ENCODE peak calls at places on chromosomes 7 and 10, in six cellular contexts. B is K562, Q is left lung, I is choroid plexus epithelial cell, C is cardiac muscle cell, O is psoas muscle. N is an unnamed sample.

GRCh38 chr7:80392229-80393169 is 119.4 kb downstream of the GNAT3 start:
- DNase-seq in B (no peak), Q (no peak), C (peak; percentile 25), O (no peak), I (peak; percentile 78), N (no peak)

GRCh38 chr7:98229991-98230745 is 18.9 kb downstream of the BHLHA15 start:
- DNase-seq in O (peak; percentile 43), I (no peak), Q (peak; percentile 55), C (no peak), B (peak; percentile 14), N (no peak)

GRCh38 chr7:90857595-90857994 is 261.5 kb downstream of the CDK14 start:
- DNase-seq in I (peak; percentile 16), B (no peak), Q (no peak), O (no peak), C (peak; percentile 4), N (no peak)

GRCh38 chr10:95333997-95334792 is 43.4 kb upstream of the PDLIM1 start:
- DNase-seq in B (peak; percentile 44), C (no peak), O (peak; percentile 67), Q (no peak), I (peak; percentile 92), N (no peak)

GRCh38 chr10:49837096-49837495 is 75.0 kb upstream of the OGDHL start:
- DNase-seq in I (peak; percentile 59), C (no peak), B (no peak), O (no peak), Q (no peak), N (no peak)

GRCh38 chr7:96407427-96407826 is 85.5 kb upstream of the SLC25A13 start:
- DNase-seq in O (no peak), B (no peak), C (no peak), Q (no peak), I (peak; percentile 32), N (no peak)

GRCh38 chr10:24541239-24541753 is 182.4 kb downstream of the ARHGAP21 start:
- DNase-seq in C (no peak), Q (no peak), I (no peak), B (no peak), O (no peak), N (no peak)

GRCh38 chr10:131839351-131839750 is 61.5 kb upstream of the PPP2R2D start:
- DNase-seq in B (no peak), O (peak; percentile 35), Q (peak; percentile 58), I (no peak), C (no peak), N (no peak)

GRCh38 chr7:136018104-136018503 is 40.9 kb upstream of the MTPN start:
- DNase-seq in Q (no peak), C (no peak), B (no peak), O (no peak), I (no peak), N (no peak)

GRCh38 chr10:88994034-88994433 is 3.4 kb downstream of the FAS start:
- DNase-seq in B (no peak), I (no peak), Q (no peak), C (no peak), O (no peak), N (no peak)

GRCh38 chr10:131131726-131132561 is 179.6 kb downstream of the TCERG1L start:
- DNase-seq in Q (peak; percentile 29), O (no peak), I (no peak), C (no peak), B (no peak), N (no peak)

GRCh38 chr7:47690902-47691558 is 109.1 kb upstream of the TNS3 start:
- DNase-seq in O (no peak), I (peak; percentile 72), B (no peak), Q (no peak), C (no peak), N (no peak)

GRCh38 chr7:133248901-133249300 is 4.0 kb upstream of the EXOC4 start:
- DNase-seq in B (no peak), C (no peak), I (no peak), Q (no peak), O (no peak), N (no peak)

DNA sequence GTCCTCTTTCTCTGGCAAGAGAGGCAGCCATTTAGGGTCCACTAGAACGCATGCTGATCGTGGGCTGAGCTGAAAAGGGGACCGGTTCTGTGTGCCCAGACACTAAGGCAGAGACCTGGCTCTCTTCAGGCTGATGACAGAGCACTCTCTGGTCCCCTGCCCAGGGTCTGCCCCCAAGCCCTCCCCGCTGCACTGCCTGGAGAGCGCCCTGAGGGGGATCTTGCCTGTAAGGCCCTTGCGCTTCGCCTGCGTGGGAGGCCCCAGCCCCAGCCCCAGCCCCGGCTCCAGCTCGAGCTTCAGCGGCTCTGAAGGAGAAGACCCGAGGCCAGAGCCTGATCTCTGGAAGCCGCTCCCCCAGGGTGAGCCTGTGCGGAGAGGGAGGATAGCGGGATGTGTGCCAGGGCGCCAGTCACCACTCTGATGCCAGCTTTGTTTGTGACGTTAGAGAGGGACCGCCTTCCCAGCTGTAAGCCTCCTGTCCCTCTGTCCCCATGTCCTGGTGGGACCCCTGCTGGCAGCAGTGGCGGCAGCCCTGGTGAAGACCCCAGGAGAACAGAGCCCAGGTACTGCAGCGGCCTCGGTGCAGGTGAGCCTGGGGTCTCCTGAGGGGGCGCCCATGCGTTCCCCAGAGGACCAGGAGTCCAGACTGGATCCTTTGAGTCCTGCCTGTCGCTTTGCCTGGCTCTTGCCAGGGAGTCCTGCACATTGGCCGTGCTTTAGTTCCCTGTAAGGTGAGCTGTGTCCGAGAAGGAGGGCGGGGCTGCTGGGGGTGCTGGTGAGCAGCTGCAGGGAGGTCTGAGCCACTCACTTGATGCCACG is 43.2 kb downstream of the ZNF467 start:
- DNase-seq in Q (peak; percentile 79), B (no peak), C (no peak), O (peak; percentile 81), I (no peak), N (no peak)
- H3K4me3 ChIP-seq in Q (no peak overlapping the region), B (no peak overlapping the region), C (no peak overlapping the region), O (peak overlapping the region; percentile 48), I (no peak overlapping the region), N (no peak overlapping the region)

GRCh38 chr10:97713828-97714400 is 384 bp downstream of the MARVELD1 start:
- DNase-seq in C (peak; percentile 75), O (peak; percentile 88), I (peak; percentile 76), Q (peak; percentile 92), B (peak; percentile 72), N (no peak)
- TF ChIP-seq CTCF in C (peak; percentile 36), O (no peak), I (peak; percentile 38), Q (no peak), B (peak; percentile 17), N (peak; percentile 61)

GRCh38 chr10:109173910-109174309 is 749.4 kb downstream of the XPNPEP1 start:
- DNase-seq in C (no peak), B (no peak), O (no peak), Q (no peak), I (no peak), N (no peak)
- H3K4me3 ChIP-seq in C (no peak overlapping the region), B (no peak overlapping the region), O (no peak overlapping the region), Q (no peak overlapping the region), I (no peak overlapping the region), N (no peak overlapping the region)

DNA sequence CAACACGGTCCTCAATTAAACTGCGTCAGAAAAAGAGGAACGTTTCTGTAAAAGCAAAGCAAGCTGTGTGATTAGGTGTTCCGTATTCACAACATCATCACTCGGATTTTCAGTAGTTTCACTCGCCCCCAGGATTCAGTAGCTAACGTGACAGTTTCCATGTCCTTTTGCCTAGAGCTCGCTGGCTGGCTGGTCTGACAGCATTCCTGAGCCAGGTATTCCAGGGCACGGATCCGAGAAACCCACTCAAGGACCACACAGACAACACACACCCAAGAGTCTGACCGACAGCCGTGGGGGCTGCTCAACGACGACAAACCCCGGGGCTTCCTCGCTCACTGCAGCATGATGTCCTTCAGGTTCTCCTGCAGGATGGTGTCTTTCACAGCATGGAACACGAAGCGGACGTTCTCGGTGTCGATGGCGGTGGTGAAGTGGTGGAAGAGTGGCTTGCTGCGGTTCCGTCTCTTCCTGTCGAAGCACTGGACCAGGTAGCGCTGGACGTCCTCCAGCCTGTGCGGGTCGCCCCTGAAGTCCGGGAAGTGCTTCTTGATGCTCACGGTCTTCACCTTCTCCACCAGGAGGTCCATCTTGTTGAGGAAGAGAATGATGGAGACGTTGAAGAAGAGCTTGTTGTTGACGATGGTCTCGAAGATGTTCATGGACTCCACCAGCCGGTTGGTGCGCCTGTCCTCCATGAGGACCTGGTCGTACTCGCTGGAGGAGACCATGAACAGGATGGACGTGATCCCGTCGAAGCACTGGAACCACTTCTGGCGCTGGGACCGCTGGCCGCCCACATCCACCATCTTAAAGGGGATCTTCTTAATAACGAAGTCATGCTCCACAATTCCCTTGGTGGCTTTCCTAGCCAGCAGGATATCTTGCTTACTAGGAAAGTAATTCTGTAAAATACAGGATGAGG is 43.1 kb downstream of the AMZ1 start:
- DNase-seq in I (no peak), O (peak; percentile 40), Q (peak; percentile 72), C (no peak), B (no peak), N (no peak)
- TF ChIP-seq CTCF in I (no peak), O (no peak), Q (no peak), C (no peak), B (no peak), N (no peak)

GRCh38 chr7:141563956-141564623 is 12.9 kb downstream of the AGK start:
- DNase-seq in I (peak; percentile 44), B (peak; percentile 38), Q (no peak), C (no peak), O (no peak), N (no peak)
- H3K4me3 ChIP-seq in I (no peak overlapping the region), B (no peak overlapping the region), Q (no peak overlapping the region), C (no peak overlapping the region), O (no peak overlapping the region), N (no peak overlapping the region)

GRCh38 chr10:65358565-65358964 is 1567.3 kb upstream of the LRRTM3 start:
- DNase-seq in O (no peak), C (peak; percentile 51), Q (no peak), I (peak; percentile 15), B (no peak), N (no peak)
- TF ChIP-seq CTCF in O (no peak), C (peak; percentile 76), Q (peak; percentile 22), I (peak; percentile 54), B (no peak), N (peak; percentile 65)

GRCh38 chr7:52119537-52119936 is 802.9 kb upstream of the COBL start:
- DNase-seq in B (no peak), C (peak; percentile 4), Q (no peak), I (no peak), O (no peak), N (no peak)
- H3K4me3 ChIP-seq in B (no peak overlapping the region), C (no peak overlapping the region), Q (no peak overlapping the region), I (no peak overlapping the region), O (no peak overlapping the region), N (no peak overlapping the region)

DNA sequence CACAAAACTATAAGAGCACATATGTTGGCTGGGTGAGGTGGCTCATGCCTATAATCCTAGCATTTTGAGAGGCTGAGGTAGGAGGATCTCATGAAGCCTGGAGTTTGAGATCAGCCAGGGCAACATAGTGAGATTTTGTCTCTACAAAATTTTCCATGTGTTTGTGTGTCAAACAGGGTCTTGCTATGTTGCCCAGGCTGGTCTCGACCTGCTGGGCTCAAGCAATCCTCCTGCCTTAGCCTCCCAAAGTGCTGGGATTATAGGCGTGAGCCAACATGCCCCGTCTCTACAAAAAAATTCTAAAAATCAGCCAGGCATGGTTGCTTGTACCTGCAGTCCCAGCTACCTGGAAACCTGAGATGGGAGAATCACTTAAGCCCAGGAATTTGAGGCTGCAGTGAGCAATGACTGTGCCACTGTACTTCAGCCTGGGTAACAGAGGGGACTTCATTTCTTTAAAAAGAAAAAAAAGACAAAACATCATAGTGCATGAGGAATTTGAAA is 28.3 kb downstream of the FZD9 start:
- DNase-seq in O (no peak), Q (no peak), B (no peak), I (no peak), C (no peak), N (no peak)
- TF ChIP-seq CTCF in O (no peak), Q (no peak), B (no peak), I (no peak), C (no peak), N (no peak)